ENCODE peak calls at places on chromosomes 12 and 14, in eight cellular contexts. J is stimulated activated CD4-positive, alpha-beta T cell treated with anti-CD3 and anti-CD28 coated beads, Interleukin-1b, Interleukin-23, amount 100 ng/mL, for 4 hours; U is head of caudate nucleus; E is heart right ventricle; S is HS-27A; O is NCI-H446 treated with DMSO at 0.1 percent for 48 hours; A is dermis blood vessel endothelial cell; W is aorta. R is an unnamed sample.

GRCh38 chr14:62662811-62663477 is 382.3 kb downstream of the KCNH5 start:
- DNase-seq in A (no peak), E (no peak), W (no peak), U (no peak), S (no peak), J (no peak), O (no peak), R (no peak)

GRCh38 chr12:92080390-92081285 is 65.0 kb downstream of the BTG1 start:
- DNase-seq in S (peak), A (peak), J (no peak), U (no peak), O (no peak), W (no peak), E (no peak), R (peak)

GRCh38 chr14:29637406-29637805 is 290.2 kb downstream of the PRKD1 start:
- DNase-seq in S (peak), U (peak), J (no peak), O (peak), W (peak), E (peak), A (peak), R (no peak)

GRCh38 chr12:47188576-47189441 is 109.0 kb upstream of the AMIGO2 start:
- DNase-seq in O (no peak), S (no peak), A (no peak), E (no peak), W (no peak), J (no peak), U (no peak), R (no peak)

GRCh38 chr14:99189201-99189801 is 82.7 kb downstream of the BCL11B start:
- DNase-seq in J (no peak), U (peak), E (no peak), S (no peak), A (no peak), O (no peak), W (no peak), R (no peak)

GRCh38 chr14:65412189-65412846 is at the start of gene FUT8:
- DNase-seq in A (peak), S (peak), U (peak), W (peak), E (peak), O (peak), J (peak), R (peak)

GRCh38 chr12:121697093-121697698 is 15.4 kb upstream of the TMEM120B start:
- DNase-seq in S (no peak), O (no peak), J (no peak), W (no peak), U (no peak), E (peak), A (peak), R (no peak)

GRCh38 chr12:47850153-47851084 is 30.7 kb upstream of the HDAC7 start:
- DNase-seq in O (no peak), J (no peak), S (no peak), U (no peak), A (no peak), E (no peak), W (no peak), R (no peak)

GRCh38 chr14:90726656-90727055 is 89.6 kb downstream of the TTC7B start:
- DNase-seq in E (no peak), S (no peak), O (peak), A (peak), J (no peak), W (peak), U (peak), R (no peak)

GRCh38 chr12:66188584-66189475 is at the start of gene IRAK3:
- DNase-seq in O (no peak), U (peak), E (peak), J (peak), A (peak), S (no peak), W (peak), R (no peak)

GRCh38 chr14:104395941-104396681 is 183.5 kb upstream of the C14orf180 start:
- DNase-seq in J (no peak), O (no peak), S (no peak), W (no peak), U (no peak), E (no peak), A (no peak), R (no peak)

GRCh38 chr14:24259282-24260025 is 3.5 kb downstream of the TGM1 start:
- DNase-seq in O (no peak), E (no peak), A (no peak), S (peak), J (no peak), W (no peak), U (no peak), R (no peak)

GRCh38 chr12:117097159-117097558 is 2.1 kb downstream of the TESC start:
- DNase-seq in A (no peak), U (no peak), O (no peak), E (no peak), J (no peak), W (peak), S (no peak), R (no peak)

R was measured in keratinocyte.